ENCODE peak calls at places on chromosome 19, in ten cellular contexts. One of them, this sample, is unnamed.

GRCh38 chr19:22832031-22832762 is at the start of gene ZNF723:
- DNase-seq in non-pigmented ciliary epithelial cell: no peak
- DNase-seq in PC-3: no peak
- DNase-seq in activated gamma-delta T cell: no peak
- DNase-seq in stimulated activated CD4-positive, alpha-beta T cell treated with anti-CD3 and anti-CD28 coated beads, Interleukin-1b, Interleukin-23, amount 100 ng/mL, for 1 hour: no peak
- DNase-seq in activated naive CD4-positive, alpha-beta T cell treated with anti-CD3 and anti-CD28 coated beads for 36 hours: no peak
- DNase-seq in DMS153: no peak
- DNase-seq in endodermal cell: no peak
- DNase-seq in stimulated activated naive CD4-positive, alpha-beta T cell: no peak
- DNase-seq in type B pancreatic cell: no peak
- DNase-seq in this sample: no peak

GRCh38 chr19:1074512-1075283 is 7.7 kb downstream of the ARHGAP45 start:
- DNase-seq in DMS153: peak
- DNase-seq in stimulated activated CD4-positive, alpha-beta T cell treated with anti-CD3 and anti-CD28 coated beads, Interleukin-1b, Interleukin-23, amount 100 ng/mL, for 1 hour: peak
- DNase-seq in non-pigmented ciliary epithelial cell: no peak
- DNase-seq in type B pancreatic cell: no peak
- DNase-seq in activated naive CD4-positive, alpha-beta T cell treated with anti-CD3 and anti-CD28 coated beads for 36 hours: peak
- DNase-seq in activated gamma-delta T cell: peak
- DNase-seq in PC-3: peak
- DNase-seq in endodermal cell: no peak
- DNase-seq in stimulated activated naive CD4-positive, alpha-beta T cell: peak
- DNase-seq in this sample: peak

GRCh38 chr19:11453468-11454341 is 18.3 kb downstream of the PRKCSH start:
- DNase-seq in stimulated activated CD4-positive, alpha-beta T cell treated with anti-CD3 and anti-CD28 coated beads, Interleukin-1b, Interleukin-23, amount 100 ng/mL, for 1 hour: no peak
- DNase-seq in non-pigmented ciliary epithelial cell: no peak
- DNase-seq in type B pancreatic cell: no peak
- DNase-seq in endodermal cell: peak
- DNase-seq in PC-3: no peak
- DNase-seq in stimulated activated naive CD4-positive, alpha-beta T cell: no peak
- DNase-seq in activated naive CD4-positive, alpha-beta T cell treated with anti-CD3 and anti-CD28 coated beads for 36 hours: peak
- DNase-seq in DMS153: no peak
- DNase-seq in activated gamma-delta T cell: no peak
- DNase-seq in this sample: no peak

GRCh38 chr19:11018179-11018578 is 57.3 kb downstream of the SMARCA4 start:
- DNase-seq in stimulated activated naive CD4-positive, alpha-beta T cell: no peak
- DNase-seq in DMS153: no peak
- DNase-seq in type B pancreatic cell: no peak
- DNase-seq in activated naive CD4-positive, alpha-beta T cell treated with anti-CD3 and anti-CD28 coated beads for 36 hours: no peak
- DNase-seq in endodermal cell: no peak
- DNase-seq in non-pigmented ciliary epithelial cell: no peak
- DNase-seq in PC-3: no peak
- DNase-seq in activated gamma-delta T cell: no peak
- DNase-seq in stimulated activated CD4-positive, alpha-beta T cell treated with anti-CD3 and anti-CD28 coated beads, Interleukin-1b, Interleukin-23, amount 100 ng/mL, for 1 hour: no peak
- DNase-seq in this sample: no peak

GRCh38 chr19:38434549-38435051 is 1.1 kb downstream of the RYR1 start:
- DNase-seq in endodermal cell: peak
- DNase-seq in non-pigmented ciliary epithelial cell: no peak
- DNase-seq in activated gamma-delta T cell: no peak
- DNase-seq in PC-3: no peak
- DNase-seq in activated naive CD4-positive, alpha-beta T cell treated with anti-CD3 and anti-CD28 coated beads for 36 hours: no peak
- DNase-seq in DMS153: no peak
- DNase-seq in stimulated activated naive CD4-positive, alpha-beta T cell: no peak
- DNase-seq in type B pancreatic cell: no peak
- DNase-seq in stimulated activated CD4-positive, alpha-beta T cell treated with anti-CD3 and anti-CD28 coated beads, Interleukin-1b, Interleukin-23, amount 100 ng/mL, for 1 hour: no peak
- DNase-seq in this sample: no peak

GRCh38 chr19:31533114-31533513 is 183.9 kb upstream of the TSHZ3 start:
- DNase-seq in stimulated activated naive CD4-positive, alpha-beta T cell: no peak
- DNase-seq in type B pancreatic cell: peak
- DNase-seq in DMS153: no peak
- DNase-seq in endodermal cell: peak
- DNase-seq in activated gamma-delta T cell: no peak
- DNase-seq in stimulated activated CD4-positive, alpha-beta T cell treated with anti-CD3 and anti-CD28 coated beads, Interleukin-1b, Interleukin-23, amount 100 ng/mL, for 1 hour: no peak
- DNase-seq in activated naive CD4-positive, alpha-beta T cell treated with anti-CD3 and anti-CD28 coated beads for 36 hours: no peak
- DNase-seq in non-pigmented ciliary epithelial cell: no peak
- DNase-seq in PC-3: no peak
- DNase-seq in this sample: no peak

GRCh38 chr19:49447485-49448431 is 3.9 kb downstream of the PIH1D1 start:
- DNase-seq in endodermal cell: peak
- DNase-seq in type B pancreatic cell: no peak
- DNase-seq in activated gamma-delta T cell: no peak
- DNase-seq in DMS153: no peak
- DNase-seq in activated naive CD4-positive, alpha-beta T cell treated with anti-CD3 and anti-CD28 coated beads for 36 hours: peak
- DNase-seq in stimulated activated naive CD4-positive, alpha-beta T cell: no peak
- DNase-seq in non-pigmented ciliary epithelial cell: no peak
- DNase-seq in stimulated activated CD4-positive, alpha-beta T cell treated with anti-CD3 and anti-CD28 coated beads, Interleukin-1b, Interleukin-23, amount 100 ng/mL, for 1 hour: no peak
- DNase-seq in PC-3: no peak
- DNase-seq in this sample: peak

GRCh38 chr19:6068711-6069110 is 41.6 kb downstream of the RFX2 start:
- DNase-seq in stimulated activated CD4-positive, alpha-beta T cell treated with anti-CD3 and anti-CD28 coated beads, Interleukin-1b, Interleukin-23, amount 100 ng/mL, for 1 hour: no peak
- DNase-seq in activated gamma-delta T cell: no peak
- DNase-seq in non-pigmented ciliary epithelial cell: no peak
- DNase-seq in DMS153: no peak
- DNase-seq in endodermal cell: no peak
- DNase-seq in PC-3: no peak
- DNase-seq in stimulated activated naive CD4-positive, alpha-beta T cell: no peak
- DNase-seq in type B pancreatic cell: no peak
- DNase-seq in activated naive CD4-positive, alpha-beta T cell treated with anti-CD3 and anti-CD28 coated beads for 36 hours: no peak
- DNase-seq in this sample: no peak

GRCh38 chr19:1672038-1672768 is 19.8 kb upstream of the TCF3 start:
- DNase-seq in type B pancreatic cell: no peak
- DNase-seq in PC-3: peak
- DNase-seq in stimulated activated naive CD4-positive, alpha-beta T cell: no peak
- DNase-seq in endodermal cell: peak
- DNase-seq in activated naive CD4-positive, alpha-beta T cell treated with anti-CD3 and anti-CD28 coated beads for 36 hours: peak
- DNase-seq in stimulated activated CD4-positive, alpha-beta T cell treated with anti-CD3 and anti-CD28 coated beads, Interleukin-1b, Interleukin-23, amount 100 ng/mL, for 1 hour: peak
- DNase-seq in DMS153: no peak
- DNase-seq in activated gamma-delta T cell: no peak
- DNase-seq in non-pigmented ciliary epithelial cell: no peak
- DNase-seq in this sample: peak

GRCh38 chr19:37594982-37595382 is 306 bp downstream of the ZNF540 start:
- DNase-seq in activated naive CD4-positive, alpha-beta T cell treated with anti-CD3 and anti-CD28 coated beads for 36 hours: peak
- DNase-seq in activated gamma-delta T cell: peak
- DNase-seq in PC-3: no peak
- DNase-seq in non-pigmented ciliary epithelial cell: peak
- DNase-seq in type B pancreatic cell: no peak
- DNase-seq in DMS153: no peak
- DNase-seq in stimulated activated naive CD4-positive, alpha-beta T cell: peak
- DNase-seq in endodermal cell: no peak
- DNase-seq in stimulated activated CD4-positive, alpha-beta T cell treated with anti-CD3 and anti-CD28 coated beads, Interleukin-1b, Interleukin-23, amount 100 ng/mL, for 1 hour: no peak
- DNase-seq in this sample: peak

GRCh38 chr19:49119411-49120324 is at the start of gene PPFIA3:
- DNase-seq in stimulated activated naive CD4-positive, alpha-beta T cell: no peak
- DNase-seq in PC-3: peak
- DNase-seq in activated gamma-delta T cell: no peak
- DNase-seq in endodermal cell: peak
- DNase-seq in stimulated activated CD4-positive, alpha-beta T cell treated with anti-CD3 and anti-CD28 coated beads, Interleukin-1b, Interleukin-23, amount 100 ng/mL, for 1 hour: no peak
- DNase-seq in DMS153: no peak
- DNase-seq in non-pigmented ciliary epithelial cell: no peak
- DNase-seq in type B pancreatic cell: no peak
- DNase-seq in activated naive CD4-positive, alpha-beta T cell treated with anti-CD3 and anti-CD28 coated beads for 36 hours: no peak
- DNase-seq in this sample: peak

GRCh38 chr19:51066816-51067215 is 1.9 kb upstream of the KLK13 start:
- DNase-seq in DMS153: no peak
- DNase-seq in non-pigmented ciliary epithelial cell: no peak
- DNase-seq in stimulated activated CD4-positive, alpha-beta T cell treated with anti-CD3 and anti-CD28 coated beads, Interleukin-1b, Interleukin-23, amount 100 ng/mL, for 1 hour: no peak
- DNase-seq in PC-3: no peak
- DNase-seq in stimulated activated naive CD4-positive, alpha-beta T cell: no peak
- DNase-seq in type B pancreatic cell: no peak
- DNase-seq in activated naive CD4-positive, alpha-beta T cell treated with anti-CD3 and anti-CD28 coated beads for 36 hours: no peak
- DNase-seq in activated gamma-delta T cell: no peak
- DNase-seq in endodermal cell: no peak
- DNase-seq in this sample: no peak

GRCh38 chr19:33673258-33673875 is 51.6 kb downstream of the CHST8 start:
- DNase-seq in DMS153: no peak
- DNase-seq in non-pigmented ciliary epithelial cell: no peak
- DNase-seq in activated gamma-delta T cell: no peak
- DNase-seq in PC-3: no peak
- DNase-seq in activated naive CD4-positive, alpha-beta T cell treated with anti-CD3 and anti-CD28 coated beads for 36 hours: no peak
- DNase-seq in type B pancreatic cell: peak
- DNase-seq in stimulated activated naive CD4-positive, alpha-beta T cell: no peak
- DNase-seq in endodermal cell: no peak
- DNase-seq in stimulated activated CD4-positive, alpha-beta T cell treated with anti-CD3 and anti-CD28 coated beads, Interleukin-1b, Interleukin-23, amount 100 ng/mL, for 1 hour: no peak
- DNase-seq in this sample: no peak

GRCh38 chr19:34712606-34713261 is 21.3 kb upstream of the ZNF181 start:
- DNase-seq in DMS153: peak
- DNase-seq in stimulated activated CD4-positive, alpha-beta T cell treated with anti-CD3 and anti-CD28 coated beads, Interleukin-1b, Interleukin-23, amount 100 ng/mL, for 1 hour: no peak
- DNase-seq in PC-3: peak
- DNase-seq in endodermal cell: peak
- DNase-seq in type B pancreatic cell: no peak
- DNase-seq in activated naive CD4-positive, alpha-beta T cell treated with anti-CD3 and anti-CD28 coated beads for 36 hours: peak
- DNase-seq in stimulated activated naive CD4-positive, alpha-beta T cell: peak
- DNase-seq in activated gamma-delta T cell: no peak
- DNase-seq in non-pigmented ciliary epithelial cell: peak
- DNase-seq in this sample: peak

GRCh38 chr19:7149956-7150705 is 80.6 kb downstream of the ZNF557 start:
- DNase-seq in type B pancreatic cell: no peak
- DNase-seq in stimulated activated naive CD4-positive, alpha-beta T cell: no peak
- DNase-seq in PC-3: no peak
- DNase-seq in DMS153: no peak
- DNase-seq in stimulated activated CD4-positive, alpha-beta T cell treated with anti-CD3 and anti-CD28 coated beads, Interleukin-1b, Interleukin-23, amount 100 ng/mL, for 1 hour: no peak
- DNase-seq in endodermal cell: peak
- DNase-seq in activated gamma-delta T cell: no peak
- DNase-seq in activated naive CD4-positive, alpha-beta T cell treated with anti-CD3 and anti-CD28 coated beads for 36 hours: no peak
- DNase-seq in non-pigmented ciliary epithelial cell: no peak
- DNase-seq in this sample: no peak

GRCh38 chr19:44758596-44758995 is 10.1 kb downstream of the BCL3 start:
- DNase-seq in type B pancreatic cell: no peak
- DNase-seq in stimulated activated CD4-positive, alpha-beta T cell treated with anti-CD3 and anti-CD28 coated beads, Interleukin-1b, Interleukin-23, amount 100 ng/mL, for 1 hour: no peak
- DNase-seq in DMS153: no peak
- DNase-seq in non-pigmented ciliary epithelial cell: no peak
- DNase-seq in activated gamma-delta T cell: no peak
- DNase-seq in PC-3: no peak
- DNase-seq in stimulated activated naive CD4-positive, alpha-beta T cell: no peak
- DNase-seq in endodermal cell: peak
- DNase-seq in activated naive CD4-positive, alpha-beta T cell treated with anti-CD3 and anti-CD28 coated beads for 36 hours: no peak
- DNase-seq in this sample: no peak

GRCh38 chr19:30087381-30088138 is 145.5 kb downstream of the URI1 start:
- DNase-seq in endodermal cell: no peak
- DNase-seq in type B pancreatic cell: no peak
- DNase-seq in non-pigmented ciliary epithelial cell: no peak
- DNase-seq in DMS153: no peak
- DNase-seq in stimulated activated CD4-positive, alpha-beta T cell treated with anti-CD3 and anti-CD28 coated beads, Interleukin-1b, Interleukin-23, amount 100 ng/mL, for 1 hour: no peak
- DNase-seq in PC-3: no peak
- DNase-seq in activated gamma-delta T cell: no peak
- DNase-seq in activated naive CD4-positive, alpha-beta T cell treated with anti-CD3 and anti-CD28 coated beads for 36 hours: no peak
- DNase-seq in stimulated activated naive CD4-positive, alpha-beta T cell: no peak
- DNase-seq in this sample: no peak

GRCh38 chr19:4120531-4120930 is 3.4 kb downstream of the MAP2K2 start:
- DNase-seq in activated naive CD4-positive, alpha-beta T cell treated with anti-CD3 and anti-CD28 coated beads for 36 hours: no peak
- DNase-seq in endodermal cell: no peak
- DNase-seq in non-pigmented ciliary epithelial cell: peak
- DNase-seq in stimulated activated CD4-positive, alpha-beta T cell treated with anti-CD3 and anti-CD28 coated beads, Interleukin-1b, Interleukin-23, amount 100 ng/mL, for 1 hour: no peak
- DNase-seq in DMS153: no peak
- DNase-seq in activated gamma-delta T cell: no peak
- DNase-seq in stimulated activated naive CD4-positive, alpha-beta T cell: no peak
- DNase-seq in type B pancreatic cell: no peak
- DNase-seq in PC-3: peak
- DNase-seq in this sample: peak

GRCh38 chr19:11414544-11414943 is 4.6 kb downstream of the RGL3 start:
- DNase-seq in type B pancreatic cell: no peak
- DNase-seq in endodermal cell: no peak
- DNase-seq in activated naive CD4-positive, alpha-beta T cell treated with anti-CD3 and anti-CD28 coated beads for 36 hours: no peak
- DNase-seq in DMS153: no peak
- DNase-seq in stimulated activated naive CD4-positive, alpha-beta T cell: no peak
- DNase-seq in stimulated activated CD4-positive, alpha-beta T cell treated with anti-CD3 and anti-CD28 coated beads, Interleukin-1b, Interleukin-23, amount 100 ng/mL, for 1 hour: no peak
- DNase-seq in activated gamma-delta T cell: no peak
- DNase-seq in non-pigmented ciliary epithelial cell: no peak
- DNase-seq in PC-3: no peak
- DNase-seq in this sample: no peak

GRCh38 chr19:34662919-34663318 is 14.0 kb downstream of the SCGB2B2 start:
- DNase-seq in non-pigmented ciliary epithelial cell: no peak
- DNase-seq in activated gamma-delta T cell: no peak
- DNase-seq in stimulated activated CD4-positive, alpha-beta T cell treated with anti-CD3 and anti-CD28 coated beads, Interleukin-1b, Interleukin-23, amount 100 ng/mL, for 1 hour: no peak
- DNase-seq in DMS153: no peak
- DNase-seq in endodermal cell: peak
- DNase-seq in activated naive CD4-positive, alpha-beta T cell treated with anti-CD3 and anti-CD28 coated beads for 36 hours: peak
- DNase-seq in stimulated activated naive CD4-positive, alpha-beta T cell: peak
- DNase-seq in PC-3: peak
- DNase-seq in type B pancreatic cell: no peak
- DNase-seq in this sample: peak

GRCh38 chr19:29665826-29666633 is 769 bp downstream of the PLEKHF1 start:
- DNase-seq in non-pigmented ciliary epithelial cell: no peak
- DNase-seq in DMS153: no peak
- DNase-seq in stimulated activated CD4-positive, alpha-beta T cell treated with anti-CD3 and anti-CD28 coated beads, Interleukin-1b, Interleukin-23, amount 100 ng/mL, for 1 hour: no peak
- DNase-seq in activated gamma-delta T cell: no peak
- DNase-seq in PC-3: peak
- DNase-seq in endodermal cell: peak
- DNase-seq in stimulated activated naive CD4-positive, alpha-beta T cell: no peak
- DNase-seq in type B pancreatic cell: no peak
- DNase-seq in activated naive CD4-positive, alpha-beta T cell treated with anti-CD3 and anti-CD28 coated beads for 36 hours: peak
- DNase-seq in this sample: peak

GRCh38 chr19:54178581-54179261 is 5.8 kb upstream of the TMC4 start:
- DNase-seq in endodermal cell: peak
- DNase-seq in type B pancreatic cell: no peak
- DNase-seq in non-pigmented ciliary epithelial cell: no peak
- DNase-seq in DMS153: peak
- DNase-seq in PC-3: peak
- DNase-seq in stimulated activated CD4-positive, alpha-beta T cell treated with anti-CD3 and anti-CD28 coated beads, Interleukin-1b, Interleukin-23, amount 100 ng/mL, for 1 hour: no peak
- DNase-seq in activated gamma-delta T cell: peak
- DNase-seq in activated naive CD4-positive, alpha-beta T cell treated with anti-CD3 and anti-CD28 coated beads for 36 hours: peak
- DNase-seq in stimulated activated naive CD4-positive, alpha-beta T cell: peak
- DNase-seq in this sample: no peak

This sample was measured in dermis blood vessel endothelial cell.